ENCODE peak calls at places on chromosomes 3 and 15, in four cellular contexts. Q is heart left ventricle, G is IMR-90, T is neural progenitor cell. A is an unnamed sample.

GRCh38 chr3:78919021-78919755 is 848.6 kb downstream of the ROBO1 start:
- DNase-seq in T (no peak), G (peak), Q (no peak), A (no peak)

GRCh38 chr3:24160424-24160823 is 215.3 kb downstream of the NR1D2 start:
- DNase-seq in G (peak), T (peak), Q (no peak), A (no peak)

GRCh38 chr15:73052679-73053397 is 575 bp downstream of the NEO1 start:
- DNase-seq in T (peak), Q (peak), G (peak), A (peak)

GRCh38 chr15:22955544-22956085 is 24.6 kb downstream of the CYFIP1 start:
- DNase-seq in G (no peak), T (no peak), Q (no peak), A (no peak)

GRCh38 chr15:91936182-91936775 is 82.8 kb downstream of the SLCO3A1 start:
- DNase-seq in T (no peak), G (peak), Q (no peak), A (no peak)

GRCh38 chr15:93762051-93762450 is 469.3 kb upstream of the MCTP2 start:
- DNase-seq in T (no peak), Q (no peak), G (no peak), A (no peak)

GRCh38 chr3:115146418-115147328 is at the start of gene ZBTB20:
- DNase-seq in Q (peak), T (peak), G (peak), A (peak)

GRCh38 chr3:72278349-72279067 is 493.6 kb upstream of the PROK2 start:
- DNase-seq in Q (no peak), G (no peak), T (no peak), A (no peak)

GRCh38 chr15:58457466-58457965 is 25.7 kb downstream of the LIPC start:
- DNase-seq in Q (no peak), T (no peak), G (peak), A (no peak)

GRCh38 chr15:31004220-31004733 is 12.8 kb upstream of the MTMR10 start:
- DNase-seq in T (peak), G (no peak), Q (peak), A (no peak)

GRCh38 chr3:120680193-120680894 is 1.7 kb downstream of the HGD start:
- DNase-seq in Q (no peak), T (no peak), G (no peak), A (no peak)

GRCh38 chr15:62075595-62076279 is 9.0 kb downstream of the C2CD4A start:
- DNase-seq in Q (no peak), G (peak), T (no peak), A (no peak)

GRCh38 chr15:62069551-62069950 is 2.8 kb downstream of the C2CD4A start:
- DNase-seq in G (no peak), Q (no peak), T (no peak), A (no peak)

GRCh38 chr15:62068071-62068786 is 1.5 kb downstream of the C2CD4A start:
- DNase-seq in T (peak), G (no peak), Q (peak), A (peak)

GRCh38 chr15:62068787-62069170 is 2.0 kb downstream of the C2CD4A start:
- DNase-seq in G (no peak), Q (no peak), T (no peak), A (no peak)

DNA sequence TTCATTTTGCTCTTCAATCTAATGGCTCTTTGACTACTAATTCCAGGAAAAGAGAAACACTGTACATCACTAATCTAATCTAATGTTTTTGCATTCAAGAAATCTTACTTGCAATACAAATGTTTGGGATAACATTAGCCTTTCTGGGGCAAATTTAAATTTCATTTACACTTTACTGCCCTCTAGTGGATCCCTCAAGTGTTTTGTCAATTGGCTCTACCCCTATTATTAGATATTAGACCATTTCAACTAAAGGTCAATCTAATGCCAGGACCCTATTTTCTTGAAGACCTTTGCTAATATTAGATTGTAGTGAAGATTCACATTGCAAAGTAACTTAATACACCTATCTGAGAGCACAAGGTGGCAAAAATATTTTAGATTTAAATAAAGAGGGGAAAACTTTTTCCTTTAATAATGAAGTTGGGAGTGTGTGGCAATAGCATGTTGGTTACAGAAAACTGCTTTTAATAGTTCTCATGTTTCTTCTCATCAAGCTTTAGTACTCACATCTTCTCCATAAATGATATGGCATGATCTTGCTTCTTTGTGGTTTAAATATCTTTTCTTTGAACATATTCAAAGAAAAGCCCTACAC is 5.0 kb downstream of the C2CD4A start:
- DNase-seq in T (peak), G (peak), Q (no peak), A (no peak)
- TF ChIP-seq CTCF in T (peak), G (peak), Q (peak), A (peak)

DNA sequence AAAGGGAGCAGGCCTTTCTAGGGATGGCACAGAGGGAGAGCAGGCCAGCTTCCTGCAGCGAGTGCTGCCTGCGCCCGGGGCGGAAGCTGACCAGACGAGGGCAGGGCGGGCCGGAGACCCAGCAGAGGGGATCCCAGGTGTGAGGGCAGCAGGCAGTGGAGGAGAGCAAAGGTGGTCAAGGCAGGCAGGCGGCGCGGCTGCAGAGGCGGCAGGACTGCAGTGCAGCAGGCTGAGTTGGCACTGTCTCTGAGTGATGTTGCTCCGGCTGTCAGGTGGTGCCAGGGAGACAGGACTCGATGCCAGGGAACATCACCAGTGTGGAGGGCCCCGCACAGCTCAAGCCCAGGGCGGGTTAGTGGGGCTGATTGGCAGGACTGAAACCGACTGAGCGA is 22.3 kb upstream of the PLXNA1 start:
- DNase-seq in T (no peak), G (no peak), Q (peak), A (no peak)
- TF ChIP-seq CTCF in T (no peak), G (no peak), Q (no peak), A (no peak)

GRCh38 chr3:133925960-133926735 is 30.5 kb upstream of the RAB6B start:
- DNase-seq in T (no peak), Q (no peak), G (no peak), A (no peak)

GRCh38 chr3:133928903-133929607 is 33.4 kb upstream of the RAB6B start:
- DNase-seq in T (no peak), Q (no peak), G (no peak), A (no peak)

GRCh38 chr3:133927543-133928066 is 31.9 kb upstream of the RAB6B start:
- DNase-seq in T (peak), G (no peak), Q (peak), A (peak)

GRCh38 chr3:133928136-133928893 is 32.6 kb upstream of the RAB6B start:
- DNase-seq in G (no peak), T (no peak), Q (no peak), A (no peak)

DNA sequence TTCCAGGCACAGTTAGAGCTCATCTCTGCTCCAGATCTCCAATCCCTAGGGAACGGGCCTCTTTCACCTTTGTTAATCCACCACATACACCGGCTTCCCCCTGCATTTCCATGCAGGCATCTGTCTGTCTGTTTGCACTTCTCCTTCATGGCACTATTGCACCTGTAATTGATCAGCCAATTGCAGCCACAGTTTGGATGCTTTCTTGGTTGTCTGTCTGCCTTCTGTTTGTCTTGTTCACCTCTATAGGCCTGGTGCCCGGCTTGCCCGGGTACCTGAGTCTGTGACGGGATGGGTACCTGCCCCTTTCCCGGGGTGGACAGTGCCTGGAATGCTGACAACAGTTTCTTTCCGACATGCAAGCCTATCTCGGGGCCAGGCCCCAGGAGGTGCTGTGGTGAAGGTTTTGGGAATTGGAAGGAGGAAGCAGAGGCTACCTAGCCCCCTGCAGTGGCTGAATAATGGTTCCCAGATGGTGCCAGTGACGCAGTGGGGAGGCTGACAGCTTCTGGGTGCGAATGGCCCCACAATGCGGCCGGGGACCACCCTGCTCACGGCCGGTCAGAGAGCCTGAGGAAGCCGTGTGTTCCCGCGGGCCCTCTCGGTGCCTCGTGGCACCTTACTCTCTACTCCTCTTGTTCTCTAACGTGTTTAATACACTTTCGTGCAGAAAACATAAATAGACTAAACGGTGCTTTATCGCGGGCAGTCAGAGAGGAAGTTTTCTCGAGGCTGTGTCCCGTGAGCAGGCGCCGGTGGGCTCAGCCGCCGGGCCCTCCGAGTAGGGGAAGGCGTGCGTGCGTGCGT is 31.3 kb upstream of the RAB6B start:
- DNase-seq in G (no peak), T (peak), Q (no peak), A (no peak)
- TF ChIP-seq CTCF in G (no peak), T (peak), Q (no peak), A (no peak)

DNA sequence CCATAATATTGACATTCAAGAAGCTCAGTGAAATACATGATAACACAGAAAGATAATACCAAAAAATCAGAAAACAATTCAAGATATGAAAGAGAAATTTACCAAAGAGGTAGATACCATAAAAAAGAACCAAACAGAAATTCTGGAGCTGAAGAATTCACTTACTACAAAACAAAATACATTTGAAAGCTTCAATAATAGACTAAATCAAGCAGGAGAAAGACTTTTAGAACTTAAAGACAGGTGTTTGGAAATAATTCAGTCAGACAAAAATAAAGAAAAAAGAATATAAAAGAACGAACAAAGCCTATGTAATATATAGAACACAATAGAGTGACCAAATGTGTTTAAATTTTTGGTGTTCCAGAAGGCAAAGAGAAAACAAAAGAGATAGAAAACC is 158.7 kb downstream of the MOBP start:
- DNase-seq in T (no peak), G (no peak), Q (no peak), A (no peak)
- TF ChIP-seq CTCF in T (no peak), G (no peak), Q (no peak), A (no peak)

GRCh38 chr3:36309092-36309491 is 71.2 kb upstream of the STAC start:
- DNase-seq in Q (no peak), T (no peak), G (no peak), A (no peak)
- TF ChIP-seq CTCF in Q (no peak), T (no peak), G (no peak), A (no peak)

A was measured in mesothelial cell of epicardium.